ENCODE peak calls at places on chromosomes 16 and 17, in eight cellular contexts. V, P, R, J, C, E, F and Y are unnamed samples.

GRCh38 chr17:82092094-82092586 is 5.9 kb downstream of the FASN start:
- DNase-seq in V (no peak), P (no peak), R (peak; percentile 3), J (no peak), C (no peak), E (no peak), F (no peak), Y (no peak)

GRCh38 chr16:87534030-87534653 is 41.3 kb upstream of the ZCCHC14 start:
- DNase-seq in V (no peak), P (no peak), R (no peak), J (no peak), C (no peak), E (no peak), F (no peak), Y (no peak)

GRCh38 chr16:658679-659571 is 9.0 kb upstream of the RHOT2 start:
- DNase-seq in V (no peak), P (no peak), R (no peak), J (no peak), C (no peak), E (no peak), F (no peak), Y (no peak)

GRCh38 chr16:61098505-61098904 is 937.7 kb downstream of the CDH8 start:
- DNase-seq in V (no peak), P (no peak), R (no peak), J (no peak), C (no peak), E (no peak), F (no peak), Y (no peak)

GRCh38 chr16:23148166-23148512 is 1.1 kb downstream of the USP31 start:
- DNase-seq in V (peak; percentile 35), P (no peak), R (no peak), J (no peak), C (peak; percentile 47), E (no peak), F (no peak), Y (no peak)

GRCh38 chr17:16934133-16934795 is 37.7 kb downstream of the TNFRSF13B start:
- DNase-seq in V (no peak), P (no peak), R (no peak), J (no peak), C (no peak), E (peak; percentile 50), F (no peak), Y (no peak)

GRCh38 chr16:1770328-1771071 is 843 bp downstream of the NME3 start:
- DNase-seq in V (peak; percentile 51), P (no peak), R (peak; percentile 38), J (peak; percentile 31), C (peak; percentile 65), E (peak; percentile 91), F (peak; percentile 40), Y (peak; percentile 73)

GRCh38 chr16:55778718-55779117 is 54.2 kb downstream of the CES1 start:
- DNase-seq in V (no peak), P (no peak), R (no peak), J (no peak), C (peak; percentile 8), E (no peak), F (no peak), Y (no peak)

GRCh38 chr16:79713609-79714309 is 113.2 kb upstream of the MAF start:
- DNase-seq in V (no peak), P (no peak), R (no peak), J (no peak), C (no peak), E (no peak), F (no peak), Y (no peak)